ENCODE peak calls at places on chromosomes 13 and 19, in six cellular contexts. L, E, X, B, J and S are unnamed samples.

GRCh38 chr19:6667114-6667627 is 2.8 kb downstream of the TNFSF14 start:
- DNase-seq in L (no peak), E (no peak), X (no peak), B (peak), J (no peak), S (no peak)

GRCh38 chr13:106786006-106786579 is 218.2 kb upstream of the ARGLU1 start:
- DNase-seq in L (no peak), E (no peak), X (no peak), B (no peak), J (no peak), S (no peak)

GRCh38 chr19:13781547-13781946 is 7.3 kb downstream of the C19orf53 start:
- DNase-seq in L (no peak), E (no peak), X (no peak), B (peak), J (no peak), S (no peak)

GRCh38 chr19:28980236-28980868 is 232.6 kb downstream of the UQCRFS1 start:
- DNase-seq in L (no peak), E (no peak), X (no peak), B (no peak), J (no peak), S (no peak)

GRCh38 chr13:76762731-76763130 is 123.5 kb downstream of the KCTD12 start:
- DNase-seq in L (no peak), E (no peak), X (no peak), B (no peak), J (no peak), S (no peak)

GRCh38 chr19:7852851-7853759 is 21.1 kb downstream of the PRR36 start:
- DNase-seq in L (no peak), E (peak), X (peak), B (peak), J (no peak), S (peak)

GRCh38 chr13:114108141-114108761 is 24.2 kb downstream of the RASA3 start:
- DNase-seq in L (no peak), E (no peak), X (no peak), B (no peak), J (no peak), S (no peak)

GRCh38 chr19:5503598-5503997 is 48.4 kb downstream of the ZNRF4 start:
- DNase-seq in L (no peak), E (no peak), X (no peak), B (no peak), J (no peak), S (no peak)

GRCh38 chr13:75797719-75798118 is 161.6 kb downstream of the LMO7 start:
- DNase-seq in L (no peak), E (no peak), X (no peak), B (no peak), J (no peak), S (no peak)

GRCh38 chr13:52173373-52173772 is 14.0 kb upstream of the NEK3 start:
- DNase-seq in L (no peak), E (no peak), X (no peak), B (no peak), J (no peak), S (no peak)

GRCh38 chr13:47334173-47334572 is 437.3 kb upstream of the HTR2A start:
- DNase-seq in L (no peak), E (no peak), X (no peak), B (no peak), J (no peak), S (no peak)

GRCh38 chr13:32032780-32033179 is 1.2 kb downstream of the FRY start:
- DNase-seq in L (no peak), E (no peak), X (no peak), B (no peak), J (no peak), S (no peak)
- TF ChIP-seq TAF1 in L (no peak), E (no peak), X (no peak), B (no peak), J (no peak), S (no peak)

DNA sequence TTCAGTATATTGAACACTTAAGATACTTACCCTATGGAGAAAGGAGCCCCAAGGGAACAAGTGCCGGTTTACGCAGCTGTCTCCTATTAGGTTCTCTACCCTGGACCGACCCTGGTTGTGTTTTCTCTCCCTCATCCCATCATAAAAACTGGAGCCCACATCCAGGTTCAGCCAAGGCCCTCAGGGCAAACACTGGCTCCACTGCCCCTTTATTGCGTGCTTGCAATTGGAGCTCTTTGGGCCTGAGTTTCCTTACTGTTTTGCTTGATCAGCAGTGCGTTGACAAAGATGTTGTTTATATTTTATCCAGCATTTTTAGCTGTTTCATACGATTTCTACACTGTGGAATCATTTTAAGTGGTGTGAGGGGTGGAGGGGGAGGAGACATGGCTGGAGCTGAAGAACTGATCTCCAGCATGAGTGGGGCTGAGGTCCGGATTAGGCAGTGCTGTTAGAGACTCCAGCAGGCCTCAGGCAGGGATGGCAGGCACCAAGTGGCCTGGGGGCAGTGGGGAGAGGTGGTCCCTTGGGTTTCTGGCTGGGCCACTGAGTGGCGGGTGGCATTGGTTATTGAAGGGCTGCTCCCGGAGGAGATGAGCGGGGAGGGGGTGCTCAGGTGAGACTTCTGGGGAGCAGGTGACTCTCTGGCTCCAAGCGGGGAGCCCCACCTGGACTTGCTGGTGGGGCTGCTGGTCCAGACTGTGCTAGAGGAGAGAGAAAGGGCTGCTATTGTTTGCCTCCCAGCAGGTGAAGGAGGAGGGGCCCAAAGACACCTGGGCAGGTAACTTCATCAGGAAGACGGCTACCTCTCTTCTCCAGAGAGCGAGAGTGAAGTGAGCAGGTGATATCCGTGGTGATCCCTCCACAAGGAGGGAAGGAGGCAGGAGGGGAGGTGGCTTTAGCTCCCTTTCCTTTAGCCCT is 62.3 kb upstream of the RNF113B start:
- DNase-seq in L (peak), E (no peak), X (no peak), B (no peak), J (no peak), S (no peak)
- TF ChIP-seq POLR2AphosphoS5 in L (no peak), E (no peak), X (no peak), B (no peak), J (no peak), S (no peak)

GRCh38 chr19:44892932-44893331 is 1.9 kb downstream of the TOMM40 start:
- DNase-seq in L (no peak), E (no peak), X (no peak), B (no peak), J (no peak), S (no peak)

GRCh38 chr19:44889830-44890365 is 1.2 kb upstream of the TOMM40 start:
- DNase-seq in L (no peak), E (peak), X (no peak), B (no peak), J (no peak), S (no peak)

GRCh38 chr19:44893704-44894103 is 2.6 kb downstream of the TOMM40 start:
- DNase-seq in L (no peak), E (no peak), X (no peak), B (no peak), J (no peak), S (no peak)

GRCh38 chr19:44890366-44891015 is 563 bp upstream of the TOMM40 start:
- DNase-seq in L (peak), E (peak), X (peak), B (peak), J (peak), S (peak)

DNA sequence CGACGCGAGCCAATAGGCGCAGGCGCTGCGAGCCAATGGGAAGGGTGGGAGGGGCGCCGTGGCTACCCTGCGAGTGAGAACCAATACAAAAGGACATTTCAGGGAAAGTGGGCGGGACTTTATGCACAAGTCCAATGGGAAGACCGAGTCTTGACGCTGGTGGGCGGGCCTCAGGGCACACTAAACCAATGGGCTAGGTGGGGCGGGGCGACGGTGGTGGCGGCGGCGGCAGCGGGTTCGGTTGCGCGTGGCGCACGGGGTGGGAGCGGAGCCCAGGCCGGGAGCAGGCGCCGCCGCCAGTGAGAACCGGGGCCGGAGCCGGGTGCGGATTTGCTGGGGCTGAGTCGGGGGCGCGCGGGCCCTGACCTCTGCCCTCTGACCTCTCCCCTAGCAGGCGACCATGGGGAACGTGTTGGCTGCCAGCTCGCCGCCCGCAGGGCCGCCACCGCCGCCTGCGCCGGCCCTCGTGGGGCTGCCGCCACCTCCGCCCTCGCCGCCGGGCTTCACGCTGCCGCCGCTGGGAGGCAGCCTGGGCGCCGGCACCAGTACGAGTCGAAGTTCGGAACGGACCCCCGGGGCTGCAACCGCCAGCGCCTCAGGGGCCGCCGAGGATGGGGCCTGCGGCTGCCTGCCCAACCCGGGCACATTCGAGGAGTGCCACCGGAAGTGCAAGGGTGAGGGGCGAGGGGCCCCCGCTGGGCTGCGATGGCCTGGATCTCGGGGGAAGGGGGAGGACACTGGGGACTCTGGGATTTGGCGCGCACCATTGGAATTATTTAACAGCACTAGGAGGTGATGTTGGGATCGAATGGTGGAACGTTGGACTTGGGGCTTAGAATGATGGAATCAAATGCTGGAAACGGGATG is at the start of gene TOMM40:
- DNase-seq in L (no peak), E (peak), X (no peak), B (no peak), J (no peak), S (no peak)
- TF ChIP-seq POLR2A in L (peak), E (peak), X (peak), B (peak), J (peak), S (peak)

GRCh38 chr13:61148691-61149332 is 266.8 kb downstream of the PCDH20 start:
- DNase-seq in L (no peak), E (no peak), X (no peak), B (no peak), J (no peak), S (no peak)
- TF ChIP-seq TAF1 in L (no peak), E (no peak), X (no peak), B (no peak), J (no peak), S (no peak)

GRCh38 chr19:56834564-56835375 is 5.8 kb downstream of the PEG3 start:
- DNase-seq in L (no peak), E (no peak), X (no peak), B (no peak), J (no peak), S (no peak)
- TF ChIP-seq POLR2AphosphoS5 in L (no peak), E (peak), X (no peak), B (no peak), J (no peak), S (no peak)

GRCh38 chr13:33110713-33111413 is 94.6 kb downstream of the KL start:
- DNase-seq in L (no peak), E (no peak), X (no peak), B (no peak), J (no peak), S (no peak)
- TF ChIP-seq POLR2A in L (no peak), E (no peak), X (no peak), B (no peak), J (peak), S (no peak)

GRCh38 chr13:32142115-32142514 is 110.5 kb downstream of the FRY start:
- DNase-seq in L (no peak), E (no peak), X (no peak), B (no peak), J (no peak), S (no peak)
- TF ChIP-seq TAF1 in L (no peak), E (no peak), X (no peak), B (no peak), J (no peak), S (no peak)

GRCh38 chr19:10289836-10290438 is at the start of gene ICAM5:
- DNase-seq in L (no peak), E (no peak), X (no peak), B (peak), J (no peak), S (no peak)
- TF ChIP-seq POLR2AphosphoS5 in L (no peak), E (no peak), X (no peak), B (peak), J (no peak), S (no peak)

GRCh38 chr19:11535792-11536595 is 2.7 kb upstream of the CNN1 start:
- DNase-seq in L (peak), E (peak), X (peak), B (peak), J (no peak), S (peak)

GRCh38 chr19:11541238-11541637 is 2.6 kb downstream of the CNN1 start:
- DNase-seq in L (no peak), E (no peak), X (no peak), B (no peak), J (no peak), S (no peak)

GRCh38 chr19:11539495-11540365 is 1.1 kb downstream of the CNN1 start:
- DNase-seq in L (no peak), E (no peak), X (no peak), B (peak), J (no peak), S (no peak)

GRCh38 chr19:11540642-11541041 is 2.0 kb downstream of the CNN1 start:
- DNase-seq in L (no peak), E (no peak), X (no peak), B (no peak), J (no peak), S (no peak)

GRCh38 chr19:11538232-11539036 is at the start of gene CNN1:
- DNase-seq in L (peak), E (peak), X (no peak), B (peak), J (no peak), S (no peak)
- TF ChIP-seq POLR2A in L (no peak), E (no peak), X (no peak), B (peak), J (no peak), S (no peak)

GRCh38 chr13:50386527-50387123 is 371.4 kb downstream of the KCNRG start:
- DNase-seq in L (no peak), E (no peak), X (no peak), B (no peak), J (no peak), S (no peak)
- TF ChIP-seq TAF1 in L (no peak), E (no peak), X (no peak), B (no peak), J (no peak), S (no peak)